ENCODE peak calls at places on chromosome 17, in ten cellular contexts. V is HTR-8/SVneo; N is cardiac fibroblast; J is smooth muscle cell of the brain vasculature; H is NCI-H2029 treated with DMSO at 0.1 percent for 48 hours; X is AG09309; E is breast epithelium; T is adrenal gland; R is C1 segment of cervical spinal cord; A is stimulated activated CD8-positive, alpha-beta memory T cell treated with anti-CD3 and anti-CD28 coated beads, Interleukin-2, amount 100 ng/mL, for 48 hours. O is an unnamed sample.

GRCh38 chr17:39607851-39608130 is at the start of gene NEUROD2:
- DNase-seq in E (no peak), X (no peak), J (no peak), V (no peak), R (no peak), N (no peak), T (no peak), H (no peak), A (no peak), O (no peak)

GRCh38 chr17:65656390-65657250 is 95.2 kb upstream of the AXIN2 start:
- DNase-seq in A (peak; percentile 3), R (no peak), N (no peak), T (no peak), X (no peak), V (no peak), H (no peak), J (no peak), E (no peak), O (no peak)

GRCh38 chr17:82767041-82767754 is 15.3 kb downstream of the TBCD start:
- DNase-seq in X (no peak), V (peak; percentile 39), N (peak; percentile 62), R (no peak), E (no peak), J (no peak), H (peak; percentile 46), A (peak; percentile 23), T (peak; percentile 79), O (no peak)

GRCh38 chr17:47367257-47367656 is 43.5 kb downstream of the EFCAB13 start:
- DNase-seq in X (no peak), N (no peak), V (no peak), R (no peak), T (no peak), J (no peak), H (no peak), E (no peak), A (no peak), O (no peak)

GRCh38 chr17:39650121-39650579 is 13.2 kb downstream of the STARD3 start:
- DNase-seq in X (no peak), H (no peak), R (no peak), V (no peak), J (no peak), N (no peak), T (no peak), E (no peak), A (no peak), O (no peak)

GRCh38 chr17:81197409-81197795 is 25.4 kb downstream of the CEP131 start:
- DNase-seq in J (no peak), R (no peak), A (no peak), T (no peak), N (no peak), V (no peak), X (no peak), H (no peak), E (no peak), O (no peak)

GRCh38 chr17:77555110-77555509 is 403.4 kb upstream of the TNRC6C start:
- DNase-seq in N (no peak), H (no peak), X (no peak), R (no peak), J (no peak), A (no peak), V (no peak), T (no peak), E (no peak), O (no peak)

GRCh38 chr17:56812971-56813388 is 20.7 kb downstream of the C17orf67 start:
- DNase-seq in H (no peak), A (no peak), N (no peak), V (no peak), X (no peak), J (no peak), T (no peak), R (no peak), E (no peak), O (no peak)

GRCh38 chr17:27651411-27652345 is 20.7 kb downstream of the LGALS9 start:
- DNase-seq in A (peak; percentile 45), N (peak; percentile 58), J (no peak), E (peak; percentile 62), V (no peak), T (peak; percentile 91), H (no peak), R (no peak), X (no peak), O (peak; percentile 90)

GRCh38 chr17:81228420-81228819 is 5.7 kb upstream of the CEP131 start:
- DNase-seq in A (no peak), V (no peak), E (no peak), T (no peak), X (no peak), J (no peak), R (no peak), H (no peak), N (no peak), O (no peak)

GRCh38 chr17:42953669-42954068 is 10.6 kb downstream of the AARSD1 start:
- DNase-seq in N (no peak), A (no peak), X (no peak), T (no peak), R (no peak), V (no peak), E (no peak), H (peak; percentile 66), J (no peak), O (no peak)

GRCh38 chr17:50290074-50290702 is 15.9 kb downstream of the TMEM92 start:
- DNase-seq in R (no peak), A (no peak), N (peak; percentile 98), H (no peak), X (peak; percentile 99), J (no peak), V (peak; percentile 93), T (peak; percentile 82), E (peak; percentile 65), O (peak; percentile 93)

GRCh38 chr17:78780335-78780734 is 1.7 kb downstream of the CYTH1 start:
- DNase-seq in J (no peak), T (no peak), E (no peak), V (no peak), R (no peak), A (no peak), X (no peak), H (no peak), N (no peak), O (no peak)

GRCh38 chr17:78374189-78374588 is 4.3 kb upstream of the PGS1 start:
- DNase-seq in A (no peak), E (no peak), J (no peak), N (no peak), H (no peak), R (no peak), V (no peak), T (no peak), X (no peak), O (no peak)

GRCh38 chr17:57109393-57110151 is 24.5 kb downstream of the AKAP1 start:
- DNase-seq in T (no peak), J (no peak), A (no peak), R (no peak), N (no peak), X (no peak), V (no peak), E (no peak), H (no peak), O (no peak)

GRCh38 chr17:80124351-80124981 is 22.5 kb downstream of the EIF4A3 start:
- DNase-seq in X (no peak), A (no peak), J (no peak), E (no peak), V (no peak), T (no peak), N (peak; percentile 68), H (no peak), R (no peak), O (peak; percentile 54)

GRCh38 chr17:78555741-78556401 is 21.3 kb downstream of the DNAH17 start:
- DNase-seq in R (no peak), H (no peak), J (no peak), V (no peak), E (no peak), N (no peak), T (no peak), A (no peak), X (no peak), O (no peak)

GRCh38 chr17:27879987-27880608 is 13.1 kb downstream of the LYRM9 start:
- DNase-seq in H (peak; percentile 55), N (peak; percentile 74), J (no peak), E (peak; percentile 67), X (no peak), R (peak; percentile 26), T (peak; percentile 88), V (peak; percentile 91), A (peak; percentile 39), O (peak; percentile 88)

GRCh38 chr17:19284005-19284959 is 47.1 kb downstream of the EPN2 start:
- DNase-seq in E (no peak), A (no peak), R (no peak), J (no peak), N (no peak), X (no peak), H (no peak), V (no peak), T (no peak), O (no peak)

GRCh38 chr17:17964710-17965109 is 7.5 kb downstream of the TOM1L2 start:
- DNase-seq in A (no peak), N (no peak), E (no peak), J (no peak), H (no peak), X (no peak), T (no peak), R (no peak), V (no peak), O (no peak)

GRCh38 chr17:64281962-64282752 is 19.1 kb upstream of the TEX2 start:
- DNase-seq in J (peak; percentile 57), T (peak; percentile 72), A (peak; percentile 23), E (no peak), H (peak; percentile 33), X (no peak), R (no peak), N (peak; percentile 89), V (peak; percentile 52), O (no peak)

GRCh38 chr17:49383048-49383447 is 21.0 kb upstream of the ZNF652 start:
- DNase-seq in E (no peak), R (no peak), N (no peak), X (no peak), V (no peak), A (no peak), H (no peak), T (no peak), J (no peak), O (peak; percentile 41)

O was measured in posterior vena cava.